ENCODE peak calls at places on chromosomes 5 and 9, in six cellular contexts. B, Z, S, V, M and C are unnamed samples. For H3K4me1, the result is how much of the 10 kb centered on the place peaks cover.

GRCh38 chr9:94869415-94869838 is 142.9 kb downstream of the AOPEP start:
- DNase-seq in B (no peak), Z (no peak), S (peak), V (no peak), M (no peak), C (no peak)

GRCh38 chr9:6771722-6772121 is 13.9 kb downstream of the KDM4C start:
- DNase-seq in B (no peak), Z (no peak), S (no peak), V (no peak), M (peak), C (no peak)

GRCh38 chr9:98906273-98907040 is 37.2 kb upstream of the COL15A1 start:
- DNase-seq in B (no peak), Z (no peak), S (no peak), V (no peak), M (no peak), C (no peak)

GRCh38 chr9:79656127-79656526 is 84.4 kb downstream of the TLE4 start:
- DNase-seq in B (no peak), Z (no peak), S (no peak), V (no peak), M (no peak), C (no peak)

GRCh38 chr9:97985058-97985861 is 2.1 kb downstream of the ANP32B start:
- DNase-seq in B (no peak), Z (no peak), S (no peak), V (peak), M (peak), C (peak)

GRCh38 chr5:180093651-180094382 is 22.3 kb upstream of the RNF130 start:
- DNase-seq in B (no peak), Z (no peak), S (no peak), V (no peak), M (no peak), C (no peak)

GRCh38 chr9:113320051-113320450 is 16.9 kb upstream of the RNF183 start:
- DNase-seq in B (no peak), Z (no peak), S (no peak), V (no peak), M (no peak), C (no peak)

GRCh38 chr9:114518599-114519022 is 13.3 kb upstream of the WHRN start:
- DNase-seq in B (no peak), Z (no peak), S (no peak), V (no peak), M (no peak), C (no peak)

GRCh38 chr5:151780348-151780747 is 8.6 kb downstream of the G3BP1 start:
- DNase-seq in B (no peak), Z (no peak), S (no peak), V (no peak), M (no peak), C (no peak)

GRCh38 chr5:115191439-115192031 is 21.8 kb upstream of the TRIM36 start:
- DNase-seq in B (no peak), Z (no peak), S (no peak), V (no peak), M (no peak), C (no peak)

GRCh38 chr9:106619211-106619610 is 243.8 kb upstream of the ZNF462 start:
- DNase-seq in B (no peak), Z (peak), S (peak), V (no peak), M (no peak), C (no peak)

GRCh38 chr9:34623386-34624235 is 3.3 kb upstream of the DCTN3 start:
- DNase-seq in B (no peak), Z (no peak), S (no peak), V (no peak), M (peak), C (no peak)

GRCh38 chr5:77840930-77841329 is 64.8 kb upstream of the TBCA start:
- DNase-seq in B (no peak), Z (no peak), S (no peak), V (no peak), M (no peak), C (no peak)

GRCh38 chr5:77843570-77844407 is 67.7 kb upstream of the TBCA start:
- DNase-seq in B (no peak), Z (no peak), S (no peak), V (no peak), M (no peak), C (no peak)

GRCh38 chr5:77841616-77842015 is 65.5 kb upstream of the TBCA start:
- DNase-seq in B (no peak), Z (no peak), S (no peak), V (no peak), M (no peak), C (no peak)

GRCh38 chr5:77842247-77842646 is 66.1 kb upstream of the TBCA start:
- DNase-seq in B (no peak), Z (no peak), S (no peak), V (no peak), M (no peak), C (no peak)

GRCh38 chr5:77839691-77840090 is 63.6 kb upstream of the TBCA start:
- DNase-seq in B (no peak), Z (no peak), S (no peak), V (no peak), M (no peak), C (no peak)
- H3K4me1 ChIP-seq in B (under half), Z (under half), S (under half), V (under half), M (under half), C (under half)

GRCh38 chr5:112923988-112924387 is 2.0 kb upstream of the REEP5 start:
- DNase-seq in B (no peak), Z (no peak), S (no peak), V (no peak), M (no peak), C (no peak)
- H3K4me1 ChIP-seq in B (under half), Z (under half), S (under half), V (under half), M (under half), C (under half)

GRCh38 chr5:111513175-111513520 is 813 bp upstream of the STARD4 start:
- DNase-seq in B (no peak), Z (no peak), S (no peak), V (no peak), M (no peak), C (no peak)

GRCh38 chr5:111511174-111512025 is 935 bp downstream of the STARD4 start:
- DNase-seq in B (no peak), Z (no peak), S (peak), V (no peak), M (no peak), C (no peak)

GRCh38 chr5:111512406-111513174 is at the start of gene STARD4:
- DNase-seq in B (peak), Z (peak), S (peak), V (peak), M (peak), C (peak)

GRCh38 chr5:111514087-111514486 is 1.8 kb upstream of the STARD4 start:
- DNase-seq in B (no peak), Z (no peak), S (no peak), V (no peak), M (no peak), C (no peak)

GRCh38 chr5:111512026-111512405 is 319 bp downstream of the STARD4 start:
- DNase-seq in B (peak), Z (no peak), S (peak), V (no peak), M (peak), C (no peak)
- H3K4me1 ChIP-seq in B (under half), Z (under half), S (under half), V (under half), M (under half), C (under half)

DNA sequence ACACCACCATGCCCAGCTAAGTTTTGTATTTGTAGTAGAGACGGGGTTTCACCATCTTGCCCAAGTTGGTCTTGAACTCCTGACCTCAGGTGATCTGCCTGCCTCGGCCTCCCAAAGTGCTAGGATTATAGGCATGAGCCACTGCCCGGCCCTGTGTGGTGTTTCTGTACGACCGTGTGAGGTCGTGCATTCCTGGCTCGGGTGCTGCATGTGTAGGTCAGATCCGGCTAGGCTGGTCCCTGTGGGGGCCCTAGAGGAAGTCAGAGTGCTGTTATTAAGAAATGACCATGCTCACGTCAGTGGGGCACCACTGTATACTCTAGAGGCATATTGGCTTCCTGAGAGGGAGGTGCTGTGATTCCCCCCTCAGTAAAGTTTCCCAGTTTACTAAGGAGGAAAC is 13.7 kb downstream of the WNK2 start:
- DNase-seq in B (peak), Z (no peak), S (no peak), V (no peak), M (no peak), C (no peak)
- H3K4me1 ChIP-seq in B (under half), Z (under half), S (under half), V (under half), M (half or more), C (under half)

GRCh38 chr9:129342591-129342990 is 164.5 kb upstream of the IER5L start:
- DNase-seq in B (no peak), Z (no peak), S (no peak), V (no peak), M (no peak), C (no peak)

GRCh38 chr9:129340427-129341196 is 162.6 kb upstream of the IER5L start:
- DNase-seq in B (no peak), Z (no peak), S (no peak), V (no peak), M (no peak), C (no peak)

GRCh38 chr9:129341991-129342348 is 163.9 kb upstream of the IER5L start:
- DNase-seq in B (no peak), Z (no peak), S (no peak), V (no peak), M (no peak), C (no peak)

GRCh38 chr9:129339539-129340157 is 161.6 kb upstream of the IER5L start:
- DNase-seq in B (no peak), Z (no peak), S (no peak), V (no peak), M (no peak), C (no peak)

GRCh38 chr9:129341197-129341990 is 163.3 kb upstream of the IER5L start:
- DNase-seq in B (no peak), Z (no peak), S (no peak), V (no peak), M (peak), C (no peak)
- H3K4me1 ChIP-seq in B (under half), Z (under half), S (under half), V (under half), M (under half), C (under half)

GRCh38 chr9:137064880-137065164 is 5.5 kb downstream of the SAPCD2 start:
- DNase-seq in B (no peak), Z (no peak), S (no peak), V (no peak), M (no peak), C (no peak)
- H3K4me1 ChIP-seq in B (under half), Z (under half), S (under half), V (under half), M (under half), C (under half)

GRCh38 chr9:123062306-123063171 is 29.1 kb downstream of the GPR21 start:
- DNase-seq in B (no peak), Z (no peak), S (peak), V (no peak), M (no peak), C (no peak)
- H3K4me1 ChIP-seq in B (under half), Z (under half), S (under half), V (under half), M (under half), C (under half)

DNA sequence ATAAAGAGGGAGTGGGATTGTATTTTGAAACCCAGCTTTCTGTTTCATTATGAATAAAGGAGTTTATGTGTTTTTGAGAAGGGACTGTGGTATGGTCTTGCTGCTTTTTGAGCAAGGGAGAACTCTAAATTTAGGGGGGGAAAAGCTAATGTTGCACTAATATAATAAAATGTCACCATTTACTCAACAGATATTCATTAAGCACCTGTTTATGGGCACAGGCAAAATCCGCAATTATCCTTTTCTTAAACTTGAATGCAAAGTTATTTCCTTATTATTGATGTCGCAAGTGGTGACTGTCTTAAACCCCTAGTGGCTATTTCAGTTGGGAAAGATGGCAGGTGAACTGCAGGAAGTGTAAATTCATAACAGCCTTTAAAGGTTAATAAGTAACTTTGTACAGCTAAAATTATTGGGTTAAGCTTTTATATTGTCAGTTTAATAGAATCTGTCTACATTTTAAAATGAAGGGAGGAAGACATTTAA is 1.5 kb downstream of the CDC42SE2 start:
- DNase-seq in B (no peak), Z (no peak), S (no peak), V (no peak), M (no peak), C (no peak)
- H3K4me1 ChIP-seq in B (under half), Z (under half), S (under half), V (under half), M (under half), C (under half)

DNA sequence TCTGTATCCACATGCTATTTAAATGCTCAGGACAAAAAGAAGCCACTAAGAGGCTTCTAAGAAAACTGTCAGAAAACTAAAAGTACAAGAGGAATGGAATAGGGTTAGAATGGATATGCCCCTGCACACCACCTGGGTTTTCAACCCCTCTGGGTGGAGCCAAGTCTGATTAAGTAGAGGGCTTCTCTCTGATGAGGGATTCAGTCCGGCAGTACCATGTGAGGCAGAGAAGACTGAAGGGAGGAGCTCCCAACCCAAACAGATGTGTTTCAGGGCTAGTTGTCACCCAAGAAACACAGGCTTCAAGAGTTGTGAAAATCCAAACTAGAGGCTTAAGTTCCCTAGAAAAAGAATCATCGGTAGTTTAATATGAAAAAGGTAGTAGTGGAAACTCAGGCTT is 12.5 kb downstream of the NREP start:
- DNase-seq in B (no peak), Z (no peak), S (no peak), V (no peak), M (no peak), C (no peak)
- H3K4me1 ChIP-seq in B (half or more), Z (under half), S (half or more), V (under half), M (half or more), C (under half)

GRCh38 chr9:116147821-116148220 is 5.8 kb upstream of the PAPPA start:
- DNase-seq in B (no peak), Z (no peak), S (no peak), V (no peak), M (no peak), C (no peak)
- H3K4me1 ChIP-seq in B (under half), Z (under half), S (under half), V (under half), M (under half), C (under half)